ENCODE peak calls at places on chromosomes 7 and 10, in ten cellular contexts. One of them, this sample, is unnamed.
A peak's percentile ranks its signal among the peaks of the same experiment; 100 is the strongest.

GRCh38 chr10:98646998-98647917 is 200.5 kb upstream of the HPS1 start:
- DNase-seq in iPS-NIHi11: peak; percentile 43
- DNase-seq in Caco-2: no peak
- DNase-seq in NCI-H146: peak; percentile 0
- DNase-seq in iris pigment epithelial cell: no peak
- DNase-seq in WTC11: peak; percentile 35
- DNase-seq in lower leg skin: no peak
- DNase-seq in stimulated activated CD4-positive, alpha-beta T cell treated with anti-CD3 and anti-CD28 coated beads, Interleukin-2, amount 100 ng/mL, for 48 hours: no peak
- DNase-seq in GM06990: no peak
- DNase-seq in endothelial cell: no peak
- DNase-seq in this sample: peak; percentile 78

GRCh38 chr10:79128923-79129305 is 60.1 kb downstream of the ZMIZ1 start:
- DNase-seq in iPS-NIHi11: no peak
- DNase-seq in Caco-2: no peak
- DNase-seq in NCI-H146: no peak
- DNase-seq in iris pigment epithelial cell: no peak
- DNase-seq in WTC11: no peak
- DNase-seq in lower leg skin: no peak
- DNase-seq in stimulated activated CD4-positive, alpha-beta T cell treated with anti-CD3 and anti-CD28 coated beads, Interleukin-2, amount 100 ng/mL, for 48 hours: no peak
- DNase-seq in GM06990: no peak
- DNase-seq in endothelial cell: no peak
- DNase-seq in this sample: no peak

GRCh38 chr10:29621161-29621560 is 13.6 kb downstream of the SVIL start:
- DNase-seq in iPS-NIHi11: peak; percentile 41
- DNase-seq in Caco-2: no peak
- DNase-seq in NCI-H146: no peak
- DNase-seq in iris pigment epithelial cell: peak; percentile 94
- DNase-seq in WTC11: peak; percentile 49
- DNase-seq in lower leg skin: peak; percentile 89
- DNase-seq in stimulated activated CD4-positive, alpha-beta T cell treated with anti-CD3 and anti-CD28 coated beads, Interleukin-2, amount 100 ng/mL, for 48 hours: no peak
- DNase-seq in GM06990: no peak
- DNase-seq in endothelial cell: no peak
- DNase-seq in this sample: peak; percentile 93

GRCh38 chr7:26202019-26202985 is 757 bp downstream of the CBX3 start:
- DNase-seq in iPS-NIHi11: peak; percentile 57
- DNase-seq in Caco-2: peak; percentile 70
- DNase-seq in NCI-H146: peak; percentile 57
- DNase-seq in iris pigment epithelial cell: peak; percentile 38
- DNase-seq in WTC11: peak; percentile 22
- DNase-seq in lower leg skin: peak; percentile 88
- DNase-seq in stimulated activated CD4-positive, alpha-beta T cell treated with anti-CD3 and anti-CD28 coated beads, Interleukin-2, amount 100 ng/mL, for 48 hours: peak; percentile 51
- DNase-seq in GM06990: no peak
- DNase-seq in endothelial cell: peak; percentile 64
- DNase-seq in this sample: no peak

GRCh38 chr10:118042336-118042735 is 4.4 kb downstream of the RAB11FIP2 start:
- DNase-seq in iPS-NIHi11: no peak
- DNase-seq in Caco-2: no peak
- DNase-seq in NCI-H146: no peak
- DNase-seq in iris pigment epithelial cell: no peak
- DNase-seq in WTC11: no peak
- DNase-seq in lower leg skin: no peak
- DNase-seq in stimulated activated CD4-positive, alpha-beta T cell treated with anti-CD3 and anti-CD28 coated beads, Interleukin-2, amount 100 ng/mL, for 48 hours: no peak
- DNase-seq in GM06990: no peak
- DNase-seq in endothelial cell: no peak
- DNase-seq in this sample: no peak

GRCh38 chr10:112898540-112899395 is 51.3 kb upstream of the TCF7L2 start:
- DNase-seq in iPS-NIHi11: peak; percentile 79
- DNase-seq in Caco-2: peak; percentile 83
- DNase-seq in NCI-H146: no peak
- DNase-seq in iris pigment epithelial cell: peak; percentile 78
- DNase-seq in WTC11: peak; percentile 82
- DNase-seq in lower leg skin: no peak
- DNase-seq in stimulated activated CD4-positive, alpha-beta T cell treated with anti-CD3 and anti-CD28 coated beads, Interleukin-2, amount 100 ng/mL, for 48 hours: no peak
- DNase-seq in GM06990: no peak
- DNase-seq in endothelial cell: peak; percentile 19
- DNase-seq in this sample: peak; percentile 92

GRCh38 chr10:12512292-12513002 is 163.1 kb downstream of the CAMK1D start:
- DNase-seq in iPS-NIHi11: no peak
- DNase-seq in Caco-2: no peak
- DNase-seq in NCI-H146: peak; percentile 100
- DNase-seq in iris pigment epithelial cell: no peak
- DNase-seq in WTC11: no peak
- DNase-seq in lower leg skin: peak; percentile 43
- DNase-seq in stimulated activated CD4-positive, alpha-beta T cell treated with anti-CD3 and anti-CD28 coated beads, Interleukin-2, amount 100 ng/mL, for 48 hours: no peak
- DNase-seq in GM06990: no peak
- DNase-seq in endothelial cell: no peak
- DNase-seq in this sample: no peak

GRCh38 chr10:50464004-50464409 is 159.7 kb downstream of the SGMS1 start:
- DNase-seq in iPS-NIHi11: no peak
- DNase-seq in Caco-2: no peak
- DNase-seq in NCI-H146: no peak
- DNase-seq in iris pigment epithelial cell: peak; percentile 72
- DNase-seq in WTC11: no peak
- DNase-seq in lower leg skin: no peak
- DNase-seq in stimulated activated CD4-positive, alpha-beta T cell treated with anti-CD3 and anti-CD28 coated beads, Interleukin-2, amount 100 ng/mL, for 48 hours: no peak
- DNase-seq in GM06990: no peak
- DNase-seq in endothelial cell: no peak
- DNase-seq in this sample: no peak

GRCh38 chr7:54996391-54996790 is 22.4 kb upstream of the EGFR start:
- DNase-seq in iPS-NIHi11: no peak
- DNase-seq in Caco-2: no peak
- DNase-seq in NCI-H146: no peak
- DNase-seq in iris pigment epithelial cell: no peak
- DNase-seq in WTC11: no peak
- DNase-seq in lower leg skin: no peak
- DNase-seq in stimulated activated CD4-positive, alpha-beta T cell treated with anti-CD3 and anti-CD28 coated beads, Interleukin-2, amount 100 ng/mL, for 48 hours: no peak
- DNase-seq in GM06990: no peak
- DNase-seq in endothelial cell: no peak
- DNase-seq in this sample: no peak

GRCh38 chr7:33841658-33842057 is 63.7 kb upstream of the BMPER start:
- DNase-seq in iPS-NIHi11: no peak
- DNase-seq in Caco-2: no peak
- DNase-seq in NCI-H146: peak; percentile 9
- DNase-seq in iris pigment epithelial cell: peak; percentile 33
- DNase-seq in WTC11: no peak
- DNase-seq in lower leg skin: no peak
- DNase-seq in stimulated activated CD4-positive, alpha-beta T cell treated with anti-CD3 and anti-CD28 coated beads, Interleukin-2, amount 100 ng/mL, for 48 hours: no peak
- DNase-seq in GM06990: no peak
- DNase-seq in endothelial cell: no peak
- DNase-seq in this sample: no peak

This sample was measured in ELF-1.